ENCODE peak calls at places on chromosomes 6 and 20, in four cellular contexts. B, D, Y and I are unnamed samples.

GRCh38 chr6:20802596-20802995 is 268.3 kb downstream of the CDKAL1 start:
- DNase-seq in B (no peak), D (no peak), Y (no peak), I (no peak)

GRCh38 chr20:18721716-18722115 is 91.9 kb upstream of the SCP2D1 start:
- DNase-seq in B (no peak), D (no peak), Y (no peak), I (no peak)

GRCh38 chr20:61817061-61817460 is 248.6 kb downstream of the TAF4 start:
- DNase-seq in B (no peak), D (no peak), Y (no peak), I (no peak)

GRCh38 chr6:10535198-10535597 is 14.0 kb downstream of the GCNT2 start:
- DNase-seq in B (no peak), D (no peak), Y (no peak), I (no peak)

GRCh38 chr6:166474721-166475565 is 92.2 kb upstream of the MPC1 start:
- DNase-seq in B (no peak), D (no peak), Y (no peak), I (no peak)

GRCh38 chr6:162644153-162644552 is 83.4 kb downstream of the PRKN start:
- DNase-seq in B (no peak), D (no peak), Y (no peak), I (no peak)

GRCh38 chr20:45704969-45705637 is at the start of gene WFDC10B:
- DNase-seq in B (no peak), D (no peak), Y (no peak), I (no peak)

GRCh38 chr20:40654876-40655275 is 34.2 kb downstream of the MAFB start:
- DNase-seq in B (no peak), D (no peak), Y (no peak), I (no peak)

GRCh38 chr6:34986845-34987246 is 97.8 kb downstream of the ANKS1A start:
- DNase-seq in B (peak), D (peak), Y (peak), I (peak)

GRCh38 chr20:45917790-45918141 is 5.8 kb upstream of the PLTP start:
- DNase-seq in B (no peak), D (no peak), Y (no peak), I (no peak)

GRCh38 chr6:166336847-166337246 is 5.5 kb downstream of the SFT2D1 start:
- DNase-seq in B (no peak), D (no peak), Y (no peak), I (no peak)

GRCh38 chr6:129753422-129753821 is 43.4 kb upstream of the ARHGAP18 start:
- DNase-seq in B (no peak), D (no peak), Y (no peak), I (no peak)

GRCh38 chr6:136412410-136412809 is 122.8 kb upstream of the BCLAF1 start:
- DNase-seq in B (no peak), D (no peak), Y (no peak), I (no peak)

GRCh38 chr6:136411453-136412354 is 122.1 kb upstream of the BCLAF1 start:
- DNase-seq in B (no peak), D (no peak), Y (no peak), I (no peak)

GRCh38 chr6:136410201-136411027 is 120.8 kb upstream of the BCLAF1 start:
- DNase-seq in B (no peak), D (no peak), Y (no peak), I (no peak)

GRCh38 chr6:136409598-136409997 is 120.0 kb upstream of the BCLAF1 start:
- DNase-seq in B (no peak), D (no peak), Y (no peak), I (no peak)

DNA sequence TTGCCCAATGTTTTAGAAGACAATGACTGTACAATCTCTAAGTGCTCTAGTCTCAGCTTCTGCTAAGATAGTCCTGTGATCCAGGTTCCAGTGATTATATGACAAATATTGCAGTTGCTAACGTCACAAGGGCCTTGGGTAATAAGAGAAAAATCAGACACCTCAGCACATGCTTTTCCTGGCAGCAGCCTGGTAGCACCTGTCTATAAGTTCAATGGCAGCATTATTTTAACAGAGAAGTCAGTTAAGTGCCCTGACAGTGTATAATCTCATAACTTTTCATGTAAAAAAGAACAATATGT is 121.3 kb upstream of the BCLAF1 start:
- DNase-seq in B (no peak), D (no peak), Y (no peak), I (peak)
- TF ChIP-seq HMGXB4 in B (no peak), D (no peak), Y (no peak), I (no peak)

GRCh38 chr6:107917468-107918375 is 40.3 kb downstream of the SEC63 start:
- DNase-seq in B (no peak), D (no peak), Y (no peak), I (peak)
- TF ChIP-seq HMGXB4 in B (no peak), D (no peak), Y (no peak), I (no peak)

GRCh38 chr6:37785002-37785687 is 34.4 kb upstream of the ZFAND3 start:
- DNase-seq in B (no peak), D (no peak), Y (no peak), I (no peak)

GRCh38 chr6:37785688-37786270 is 33.7 kb upstream of the ZFAND3 start:
- DNase-seq in B (no peak), D (no peak), Y (no peak), I (no peak)

GRCh38 chr6:37783025-37783825 is 36.3 kb upstream of the ZFAND3 start:
- DNase-seq in B (peak), D (no peak), Y (no peak), I (no peak)

GRCh38 chr6:37784585-37784967 is 35.0 kb upstream of the ZFAND3 start:
- DNase-seq in B (no peak), D (no peak), Y (no peak), I (no peak)

DNA sequence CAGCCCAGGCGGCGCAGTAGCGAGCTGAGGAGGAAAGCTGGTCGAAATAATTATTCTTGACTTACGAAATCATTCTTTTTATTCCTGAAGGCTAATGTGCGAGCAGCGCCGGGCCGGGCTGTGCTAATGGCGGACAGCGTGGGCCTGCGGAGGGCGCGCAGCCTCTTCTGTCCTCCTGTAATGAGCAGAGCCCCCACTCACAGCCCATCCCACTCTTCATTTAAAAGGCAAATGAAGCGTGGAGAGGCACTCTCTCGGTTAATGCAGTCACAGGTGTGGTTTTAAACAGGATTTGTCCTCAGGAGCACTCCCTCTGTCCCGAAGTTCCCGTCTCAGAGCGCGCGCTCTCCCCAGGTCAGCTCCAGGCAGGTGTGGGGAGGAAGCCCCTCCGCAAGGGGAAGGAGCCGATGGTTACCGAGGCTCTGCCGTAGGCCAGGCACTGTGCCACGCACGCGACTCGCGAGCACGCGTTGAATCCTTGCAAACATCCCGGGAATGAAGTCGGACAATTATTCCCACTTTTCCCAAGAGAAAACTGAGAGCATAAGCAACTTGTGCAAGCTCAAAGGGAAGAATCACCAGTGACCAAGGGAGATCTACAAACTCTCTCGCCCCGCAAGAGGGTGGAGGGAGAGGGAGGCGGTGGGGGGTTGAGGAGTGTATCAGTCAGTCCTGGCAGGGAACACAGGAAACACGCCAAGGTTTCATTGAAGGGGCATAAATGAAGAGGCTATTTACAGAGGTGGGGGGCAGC is 35.5 kb upstream of the ZFAND3 start:
- DNase-seq in B (peak), D (no peak), Y (no peak), I (no peak)
- TF ChIP-seq HMGXB4 in B (no peak), D (no peak), Y (no peak), I (no peak)

DNA sequence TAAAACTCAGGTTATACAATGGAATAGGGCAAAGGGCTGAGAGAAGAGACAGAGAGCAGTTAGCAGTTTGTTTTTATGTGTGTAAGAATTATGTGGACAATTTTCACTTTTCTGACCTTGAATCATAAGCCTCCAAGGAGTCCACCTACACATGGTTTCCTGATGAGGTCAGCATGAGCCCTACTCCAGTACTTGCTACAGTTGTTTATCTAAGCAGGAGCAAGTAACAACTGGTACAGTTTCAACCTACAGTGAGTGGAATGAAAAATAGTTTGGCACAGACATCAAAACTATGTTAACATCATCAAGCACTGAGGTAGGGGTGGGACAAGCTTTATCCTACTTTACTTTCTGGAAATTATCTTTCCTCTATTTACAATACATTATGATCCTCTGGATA is 426.7 kb upstream of the ID4 start:
- DNase-seq in B (no peak), D (no peak), Y (no peak), I (peak)
- TF ChIP-seq HMGXB4 in B (no peak), D (no peak), Y (no peak), I (no peak)

DNA sequence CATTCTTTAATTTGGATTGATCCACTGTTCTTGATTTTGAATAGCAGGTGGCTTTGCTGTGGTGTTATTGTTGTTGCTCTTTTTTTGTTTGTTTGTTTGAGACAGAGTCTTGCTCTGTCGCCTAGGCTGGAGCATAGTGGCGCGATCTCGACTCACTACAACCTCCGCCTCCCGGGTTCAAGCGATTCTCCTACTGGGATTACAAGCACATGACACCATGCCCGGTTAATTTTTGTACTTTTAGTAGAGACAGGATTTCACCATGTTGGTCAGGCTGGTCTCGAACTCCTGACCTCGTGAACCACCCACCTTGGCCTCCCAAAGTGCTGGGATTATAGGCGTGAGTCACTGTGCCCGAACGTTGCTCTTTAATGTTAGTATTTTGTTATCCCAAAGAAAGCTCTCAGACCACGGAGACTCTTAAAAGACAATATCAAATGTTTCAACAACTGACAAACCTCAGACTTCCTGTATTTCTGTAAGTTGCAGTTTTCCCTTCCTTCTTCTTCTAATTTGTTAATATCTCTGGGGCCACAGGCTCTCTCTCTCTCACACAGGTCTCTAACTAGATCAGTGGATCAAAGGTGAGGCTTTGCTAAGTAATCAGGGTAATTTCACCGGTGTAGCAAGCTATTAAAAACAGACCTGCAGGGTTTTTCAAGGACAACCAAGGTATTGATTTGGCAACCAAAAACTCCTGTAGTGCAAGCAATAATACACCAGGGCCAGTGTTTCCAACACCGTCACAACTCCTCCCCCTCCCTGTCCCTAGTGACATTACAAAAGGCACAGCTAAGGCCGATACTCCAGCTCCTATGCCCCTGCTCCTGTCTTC is 48.8 kb upstream of the ZNF217 start:
- DNase-seq in B (no peak), D (peak), Y (peak), I (peak)
- TF ChIP-seq HMGXB4 in B (no peak), D (no peak), Y (no peak), I (no peak)

DNA sequence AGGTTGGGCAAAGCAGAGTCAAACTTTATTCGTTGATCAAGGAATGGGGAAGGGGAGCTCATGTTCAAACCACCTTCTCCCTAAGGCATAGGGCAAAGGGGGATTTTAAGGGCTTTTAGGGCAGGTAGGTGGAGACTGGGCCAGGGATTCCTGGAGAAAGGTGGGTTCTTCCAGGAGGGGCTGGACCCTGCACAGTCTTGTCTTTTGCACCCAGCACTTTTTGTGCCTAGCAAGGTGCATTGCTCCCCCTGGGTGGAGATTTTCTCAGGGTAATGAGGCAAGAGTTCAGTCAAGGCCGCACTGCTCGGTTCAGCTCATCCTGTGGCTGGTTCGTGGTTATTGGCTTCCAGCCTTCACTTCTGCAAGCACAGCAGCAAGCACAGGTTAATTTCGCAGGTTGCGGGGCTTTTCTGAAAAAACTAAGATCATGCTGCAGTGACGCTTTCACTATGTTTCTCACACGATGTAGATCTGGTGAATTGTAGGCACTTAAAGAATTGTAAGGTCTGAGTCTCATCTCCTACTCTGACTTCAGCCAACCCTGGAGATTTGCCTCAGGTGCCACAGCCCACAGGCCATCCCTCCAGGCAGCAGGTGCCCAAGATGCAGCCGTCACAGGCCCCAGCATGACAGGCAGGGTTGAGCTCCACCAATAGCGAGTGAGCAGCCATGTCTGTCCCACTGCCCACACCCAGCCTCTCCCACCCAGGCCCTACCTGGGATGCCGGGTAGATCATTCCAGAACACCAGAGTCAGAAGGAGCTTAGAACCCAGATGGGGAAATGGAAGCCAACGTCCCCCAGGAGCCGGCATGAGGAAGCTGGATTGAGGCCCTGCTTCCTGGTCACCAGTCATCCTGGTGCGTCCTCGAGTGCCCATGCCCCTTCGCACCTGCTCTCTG is 37.1 kb downstream of the SUN5 start:
- DNase-seq in B (peak), D (no peak), Y (no peak), I (no peak)
- TF ChIP-seq HMGXB4 in B (no peak), D (no peak), Y (no peak), I (no peak)

DNA sequence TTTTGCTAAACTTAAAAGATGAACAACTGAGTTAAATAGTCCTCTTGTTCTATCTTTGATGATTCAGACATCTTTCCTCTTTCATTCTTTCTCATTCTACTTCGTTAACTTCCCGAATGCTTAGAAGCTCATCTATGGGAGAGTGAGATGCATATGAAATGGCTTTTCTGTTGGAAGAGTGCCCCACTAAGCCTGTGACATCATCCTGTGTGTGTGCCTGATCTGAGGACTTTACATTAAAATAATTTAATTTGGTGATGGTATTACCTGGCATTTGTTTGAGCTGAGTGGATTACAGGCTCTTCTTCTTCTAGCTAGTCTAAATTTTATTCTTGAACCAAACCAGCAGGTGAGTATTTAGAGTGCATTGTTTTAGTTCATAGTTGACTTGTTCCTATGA is 626.5 kb downstream of the QKI start:
- DNase-seq in B (no peak), D (no peak), Y (no peak), I (no peak)
- TF ChIP-seq HMGXB4 in B (no peak), D (no peak), Y (no peak), I (no peak)